ENCODE peak calls at places on chromosomes 16 and 17, in four cellular contexts. V is neural progenitor cell, R is PC-3, K is hepatocyte. Z is an unnamed sample. For H3K4me1, the result is how much of the 10 kb centered on the place peaks cover.

GRCh38 chr16:4260360-4260759 is 12.5 kb downstream of the TFAP4 start:
- DNase-seq in V (no peak), R (no peak), K (no peak), Z (no peak)

GRCh38 chr16:70552675-70553074 is 29.1 kb downstream of the SF3B3 start:
- DNase-seq in R (no peak), K (no peak), V (no peak), Z (no peak)

GRCh38 chr17:61456688-61457225 is 4.5 kb downstream of the TBX4 start:
- DNase-seq in K (no peak), R (no peak), V (peak), Z (no peak)

GRCh38 chr16:1430759-1431496 is at the start of gene PERCC1:
- DNase-seq in V (no peak), K (peak), R (peak), Z (no peak)

GRCh38 chr17:2210726-2211125 is 92.9 kb downstream of the SMG6 start:
- DNase-seq in K (no peak), V (peak), R (no peak), Z (no peak)

GRCh38 chr17:44565866-44566443 is 8.7 kb downstream of the FZD2 start:
- DNase-seq in K (no peak), V (no peak), R (peak), Z (no peak)

GRCh38 chr17:73667184-73667959 is 23.1 kb upstream of the SDK2 start:
- DNase-seq in K (no peak), V (no peak), R (no peak), Z (peak)

GRCh38 chr17:48576479-48577309 is 1.5 kb downstream of the HOXB4 start:
- DNase-seq in R (peak), V (peak), K (peak), Z (no peak)

GRCh38 chr17:44386182-44386525 is 3.3 kb downstream of the ITGA2B start:
- DNase-seq in K (no peak), R (no peak), V (no peak), Z (no peak)

GRCh38 chr16:24848065-24848464 is 2.3 kb downstream of the SLC5A11 start:
- DNase-seq in R (peak), K (no peak), V (no peak), Z (no peak)

GRCh38 chr16:80972611-80973010 is 34.1 kb downstream of the CMC2 start:
- DNase-seq in R (no peak), K (no peak), V (no peak), Z (no peak)

GRCh38 chr17:29292992-29293889 is 707 bp downstream of the NUFIP2 start:
- DNase-seq in V (peak), K (peak), R (peak), Z (peak)

GRCh38 chr17:42845918-42846593 is 1.7 kb downstream of the AOC2 start:
- DNase-seq in V (no peak), R (peak), K (no peak), Z (no peak)

GRCh38 chr17:49110504-49110903 is 22.1 kb upstream of the B4GALNT2 start:
- DNase-seq in K (no peak), R (peak), V (no peak), Z (no peak)

GRCh38 chr16:75096730-75097129 is 19.9 kb downstream of the LDHD start:
- DNase-seq in V (peak), R (peak), K (no peak), Z (no peak)

GRCh38 chr17:83173997-83174858 is 94.8 kb downstream of the METRNL start:
- DNase-seq in K (peak), R (peak), V (peak), Z (peak)

GRCh38 chr17:31688704-31689103 is 170.3 kb downstream of the COPRS start:
- DNase-seq in V (no peak), K (no peak), R (peak), Z (no peak)

GRCh38 chr17:70187383-70187782 is 18.1 kb downstream of the KCNJ2 start:
- DNase-seq in R (peak), V (no peak), K (no peak), Z (no peak)

GRCh38 chr16:10743227-10743609 is 424 bp upstream of the NUBP1 start:
- DNase-seq in R (no peak), V (no peak), K (no peak), Z (no peak)

GRCh38 chr16:57592591-57593003 is 35.8 kb upstream of the ADGRG1 start:
- DNase-seq in V (no peak), R (no peak), K (no peak), Z (no peak)

GRCh38 chr17:45743626-45744326 is 40.3 kb upstream of the CRHR1 start:
- DNase-seq in V (no peak), K (no peak), R (no peak), Z (no peak)

GRCh38 chr16:80518436-80518835 is 22.4 kb upstream of the DYNLRB2 start:
- DNase-seq in R (no peak), K (no peak), V (no peak), Z (peak)

GRCh38 chr16:89720520-89720858 is 209 bp downstream of the VPS9D1 start:
- DNase-seq in V (peak), R (peak), K (peak), Z (no peak)

GRCh38 chr17:77544347-77544746 is 403.6 kb downstream of the SEC14L1 start:
- DNase-seq in V (no peak), K (no peak), R (no peak), Z (no peak)

GRCh38 chr17:17806035-17806434 is 30.8 kb downstream of the SREBF1 start:
- DNase-seq in K (no peak), R (no peak), V (no peak), Z (no peak)

GRCh38 chr16:4193920-4194319 is 48.0 kb downstream of the SRL start:
- DNase-seq in V (no peak), K (no peak), R (no peak), Z (no peak)

GRCh38 chr17:17859909-17860760 is 23.3 kb upstream of the SREBF1 start:
- DNase-seq in R (peak), K (peak), V (peak), Z (peak)

GRCh38 chr17:49566668-49567071 is 9.0 kb upstream of the NXPH3 start:
- DNase-seq in R (no peak), V (no peak), K (no peak), Z (no peak)

GRCh38 chr17:65984299-65984698 is 207.6 kb downstream of the CEP112 start:
- DNase-seq in K (no peak), V (no peak), R (no peak), Z (no peak)

GRCh38 chr17:71338396-71338795 is 782.4 kb upstream of the SOX9 start:
- DNase-seq in V (no peak), K (no peak), R (peak), Z (no peak)

GRCh38 chr16:711548-712320 is 3.2 kb upstream of the METRN start:
- DNase-seq in V (peak), R (peak), K (peak), Z (peak)

GRCh38 chr16:68265078-68265925 is 976 bp downstream of the SLC7A6 start:
- DNase-seq in V (peak), K (peak), R (peak), Z (peak)

GRCh38 chr16:55912022-55912421 is 36.8 kb upstream of the CES5A start:
- DNase-seq in K (no peak), V (no peak), R (no peak), Z (no peak)

GRCh38 chr16:29896841-29897240 is 2.5 kb downstream of the SEZ6L2 start:
- DNase-seq in K (no peak), R (no peak), V (no peak), Z (no peak)

GRCh38 chr17:38663964-38664644 is 10.7 kb downstream of the EPOP start:
- DNase-seq in K (no peak), V (no peak), R (no peak), Z (no peak)

GRCh38 chr16:27210174-27210573 is 6.8 kb downstream of the KDM8 start:
- DNase-seq in K (no peak), R (no peak), V (no peak), Z (no peak)
- H3K4me1 ChIP-seq in K (under half), R (under half), V (under half), Z (under half)

DNA sequence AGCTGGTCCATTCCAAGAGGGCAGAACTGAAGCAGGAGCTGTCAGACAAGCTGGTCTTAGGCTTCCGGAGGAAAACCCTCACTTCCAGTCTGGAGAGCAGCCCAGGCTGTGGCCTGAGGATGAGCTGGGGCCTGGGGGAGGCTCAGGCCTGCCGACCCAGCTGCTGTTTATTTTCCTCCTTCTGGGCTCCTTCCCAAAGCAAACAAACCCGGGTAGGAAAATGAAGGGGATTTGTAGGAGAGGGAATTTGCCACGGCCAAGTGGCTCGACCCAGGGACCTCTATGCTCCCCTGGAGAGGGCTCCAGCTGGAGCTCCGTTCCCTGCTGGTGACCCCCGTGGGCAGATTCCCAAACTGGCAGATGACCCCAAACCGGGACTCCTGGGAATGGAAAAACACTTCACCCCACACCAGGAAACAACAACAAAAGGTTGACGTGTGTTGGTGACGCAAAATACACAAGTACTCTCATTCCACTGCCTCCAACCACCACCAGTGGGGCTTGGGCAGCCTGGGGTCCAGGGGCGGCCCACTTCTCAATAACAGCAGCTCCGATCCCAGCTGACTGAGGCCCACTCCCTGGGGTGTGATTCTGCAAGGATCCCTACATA is 8.8 kb downstream of the JUP start:
- DNase-seq in K (peak), V (no peak), R (peak), Z (no peak)
- TF ChIP-seq CTCF in K (no peak), V (no peak), R (no peak), Z (no peak)

GRCh38 chr16:88636488-88637265 is 1.7 kb upstream of the IL17C start:
- DNase-seq in K (no peak), V (no peak), R (no peak), Z (no peak)
- TF ChIP-seq EZH2phosphoT487 in K (no peak), V (no peak), R (no peak), Z (no peak)

DNA sequence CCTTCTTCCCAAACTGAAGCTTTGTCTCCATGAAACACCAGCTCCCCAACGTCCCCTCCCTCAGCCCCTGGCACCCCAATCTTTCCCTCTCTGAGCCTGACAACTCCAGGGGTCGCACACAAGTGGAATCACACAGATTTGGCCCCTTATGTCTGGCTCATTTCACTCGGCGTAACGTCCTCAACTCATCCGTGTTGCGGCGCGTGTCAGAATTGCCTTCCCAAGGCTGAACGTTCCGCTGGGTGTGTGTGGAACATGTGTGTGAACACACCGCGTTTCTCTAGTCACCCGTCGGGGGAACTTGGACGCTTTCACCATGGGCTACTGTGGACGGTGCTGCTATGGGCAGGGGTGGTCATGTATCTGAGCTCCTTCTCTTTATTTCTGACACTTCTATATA is 45.0 kb downstream of the TBC1D16 start:
- DNase-seq in K (no peak), V (no peak), R (no peak), Z (no peak)
- H3K4me1 ChIP-seq in K (half or more), V (under half), R (under half), Z (under half)

GRCh38 chr16:48271728-48272127 is 24.4 kb upstream of the ABCC11 start:
- DNase-seq in K (no peak), R (no peak), V (no peak), Z (no peak)
- TF ChIP-seq CTCF in K (peak), R (no peak), V (no peak), Z (no peak)

DNA sequence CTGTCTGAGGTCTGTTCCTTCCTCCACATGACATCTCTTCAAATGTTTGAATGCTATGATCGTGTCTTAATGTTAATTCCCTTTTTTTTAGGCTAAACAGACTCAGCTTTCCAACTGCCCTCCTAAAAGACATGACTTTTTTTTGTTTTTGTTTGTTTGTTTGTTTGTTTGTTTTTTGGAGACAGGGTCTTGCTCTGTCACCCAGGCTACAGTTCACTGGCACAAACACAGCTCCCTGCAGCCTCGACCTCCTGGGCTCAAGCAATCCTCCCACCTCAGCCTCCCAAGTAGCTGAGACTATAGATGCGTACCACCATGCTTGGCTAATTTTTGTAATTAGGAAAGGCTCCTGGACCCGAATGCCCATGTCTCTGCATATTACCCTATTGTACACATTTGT is 176.5 kb downstream of the ABCA8 start:
- DNase-seq in R (no peak), V (no peak), K (no peak), Z (no peak)
- TF ChIP-seq EZH2phosphoT487 in R (no peak), V (no peak), K (no peak), Z (no peak)

DNA sequence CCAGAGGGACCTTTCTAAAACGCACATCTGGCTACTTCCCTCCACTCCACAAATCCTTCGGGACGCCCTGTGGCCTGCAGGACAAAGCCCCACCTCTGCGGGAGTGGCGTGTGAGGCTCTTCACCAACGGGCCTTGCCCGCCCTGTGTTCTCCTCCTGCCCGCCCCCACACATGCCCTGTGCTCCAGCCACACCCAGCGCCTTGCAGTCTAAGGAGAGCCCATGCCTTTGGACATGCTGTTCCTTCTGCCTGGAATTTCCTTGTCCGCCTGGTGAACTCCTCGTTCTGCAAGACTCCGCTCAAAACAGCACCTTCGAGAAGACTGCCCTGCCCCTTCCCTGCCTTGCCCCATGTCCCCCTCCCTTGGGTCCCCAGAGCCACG is 7.4 kb downstream of the ELOB start:
- DNase-seq in V (no peak), R (no peak), K (no peak), Z (no peak)
- H3K4me1 ChIP-seq in V (under half), R (under half), K (under half), Z (under half)

DNA sequence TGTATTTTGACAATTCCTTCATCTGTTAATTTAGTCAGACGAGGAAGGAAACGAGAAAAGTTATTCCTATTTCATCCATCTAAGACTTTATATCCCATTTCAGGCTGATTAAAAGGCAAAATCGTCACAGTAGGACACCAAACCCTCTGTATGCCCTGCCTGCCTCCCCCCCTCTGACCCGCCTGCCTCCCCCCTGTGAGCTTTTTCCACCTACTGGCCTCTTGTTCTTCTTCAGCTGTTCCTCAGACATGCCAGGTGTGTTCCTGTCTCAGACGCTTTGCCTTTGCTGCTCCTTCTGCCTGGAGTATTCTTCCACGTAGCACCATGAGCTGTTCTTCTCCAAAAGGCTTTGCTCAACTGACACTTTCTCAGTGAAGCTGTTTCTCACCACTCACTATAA is 723.4 kb downstream of the MAF start:
- DNase-seq in K (no peak), V (peak), R (no peak), Z (no peak)
- TF ChIP-seq CTCF in K (no peak), V (no peak), R (no peak), Z (no peak)